ENCODE peak calls at places on chromosomes 6 and 20, in seven cellular contexts. One of them, this sample, is unnamed.

GRCh38 chr6:127864701-127865100 is 36.2 kb downstream of the THEMIS start:
- DNase-seq in cardiac fibroblast: no peak
- DNase-seq in A549: no peak
- DNase-seq in HL-60: no peak
- DNase-seq in endothelial cell of umbilical vein: no peak
- DNase-seq in epithelial cell of esophagus: no peak
- DNase-seq in lower leg skin: no peak
- DNase-seq in this sample: no peak

GRCh38 chr20:59623583-59623982 is 19.2 kb downstream of the PHACTR3 start:
- DNase-seq in HL-60: no peak
- DNase-seq in endothelial cell of umbilical vein: no peak
- DNase-seq in cardiac fibroblast: no peak
- DNase-seq in A549: no peak
- DNase-seq in epithelial cell of esophagus: no peak
- DNase-seq in lower leg skin: no peak
- DNase-seq in this sample: no peak

GRCh38 chr20:25054995-25055629 is 2.8 kb downstream of the ACSS1 start:
- DNase-seq in cardiac fibroblast: peak
- DNase-seq in endothelial cell of umbilical vein: no peak
- DNase-seq in HL-60: no peak
- DNase-seq in epithelial cell of esophagus: no peak
- DNase-seq in lower leg skin: no peak
- DNase-seq in A549: no peak
- DNase-seq in this sample: no peak

GRCh38 chr6:97049254-97050004 is 124.9 kb downstream of the KLHL32 start:
- DNase-seq in HL-60: peak
- DNase-seq in endothelial cell of umbilical vein: no peak
- DNase-seq in cardiac fibroblast: no peak
- DNase-seq in lower leg skin: no peak
- DNase-seq in A549: no peak
- DNase-seq in epithelial cell of esophagus: peak
- DNase-seq in this sample: no peak

GRCh38 chr6:43103253-43103876 is 27.3 kb downstream of the PTK7 start:
- DNase-seq in lower leg skin: no peak
- DNase-seq in endothelial cell of umbilical vein: no peak
- DNase-seq in cardiac fibroblast: no peak
- DNase-seq in epithelial cell of esophagus: no peak
- DNase-seq in A549: no peak
- DNase-seq in HL-60: no peak
- DNase-seq in this sample: no peak

GRCh38 chr6:146546440-146546839 is 2.8 kb downstream of the RAB32 start:
- DNase-seq in epithelial cell of esophagus: peak
- DNase-seq in HL-60: no peak
- DNase-seq in A549: peak
- DNase-seq in endothelial cell of umbilical vein: peak
- DNase-seq in lower leg skin: no peak
- DNase-seq in cardiac fibroblast: peak
- DNase-seq in this sample: peak

GRCh38 chr6:137451926-137452325 is 42.3 kb downstream of the OLIG3 start:
- DNase-seq in HL-60: no peak
- DNase-seq in lower leg skin: no peak
- DNase-seq in cardiac fibroblast: no peak
- DNase-seq in epithelial cell of esophagus: no peak
- DNase-seq in A549: no peak
- DNase-seq in endothelial cell of umbilical vein: peak
- DNase-seq in this sample: no peak

GRCh38 chr6:447381-448165 is 56.0 kb downstream of the IRF4 start:
- DNase-seq in cardiac fibroblast: no peak
- DNase-seq in lower leg skin: peak
- DNase-seq in HL-60: no peak
- DNase-seq in endothelial cell of umbilical vein: no peak
- DNase-seq in A549: no peak
- DNase-seq in epithelial cell of esophagus: no peak
- DNase-seq in this sample: no peak

GRCh38 chr6:21596379-21597242 is 3.1 kb downstream of the SOX4 start:
- DNase-seq in cardiac fibroblast: peak
- DNase-seq in A549: peak
- DNase-seq in epithelial cell of esophagus: peak
- DNase-seq in endothelial cell of umbilical vein: peak
- DNase-seq in HL-60: peak
- DNase-seq in lower leg skin: peak
- DNase-seq in this sample: no peak

GRCh38 chr20:25053207-25054132 is 4.5 kb downstream of the ACSS1 start:
- DNase-seq in endothelial cell of umbilical vein: peak
- DNase-seq in cardiac fibroblast: peak
- DNase-seq in lower leg skin: peak
- DNase-seq in A549: no peak
- DNase-seq in HL-60: peak
- DNase-seq in epithelial cell of esophagus: no peak
- DNase-seq in this sample: no peak

GRCh38 chr20:39893013-39893685 is 795.9 kb downstream of the MAFB start:
- DNase-seq in HL-60: no peak
- DNase-seq in epithelial cell of esophagus: peak
- DNase-seq in cardiac fibroblast: no peak
- DNase-seq in A549: no peak
- DNase-seq in endothelial cell of umbilical vein: no peak
- DNase-seq in lower leg skin: no peak
- DNase-seq in this sample: no peak

GRCh38 chr6:117483645-117484016 is 1.2 kb downstream of the DCBLD1 start:
- DNase-seq in epithelial cell of esophagus: peak
- DNase-seq in lower leg skin: no peak
- DNase-seq in HL-60: no peak
- DNase-seq in A549: no peak
- DNase-seq in endothelial cell of umbilical vein: no peak
- DNase-seq in cardiac fibroblast: peak
- DNase-seq in this sample: no peak

GRCh38 chr6:14165091-14165490 is 47.5 kb downstream of the CD83 start:
- DNase-seq in A549: no peak
- DNase-seq in HL-60: no peak
- DNase-seq in lower leg skin: no peak
- DNase-seq in endothelial cell of umbilical vein: no peak
- DNase-seq in epithelial cell of esophagus: peak
- DNase-seq in cardiac fibroblast: peak
- DNase-seq in this sample: no peak

GRCh38 chr6:25004357-25004756 is 68.6 kb upstream of the RIPOR2 start:
- DNase-seq in lower leg skin: no peak
- DNase-seq in endothelial cell of umbilical vein: no peak
- DNase-seq in HL-60: no peak
- DNase-seq in A549: no peak
- DNase-seq in epithelial cell of esophagus: no peak
- DNase-seq in cardiac fibroblast: no peak
- DNase-seq in this sample: no peak

GRCh38 chr20:24781061-24781980 is 167.7 kb upstream of the CST7 start:
- DNase-seq in endothelial cell of umbilical vein: no peak
- DNase-seq in epithelial cell of esophagus: peak
- DNase-seq in cardiac fibroblast: peak
- DNase-seq in A549: peak
- DNase-seq in HL-60: peak
- DNase-seq in lower leg skin: peak
- DNase-seq in this sample: no peak

GRCh38 chr6:49556429-49556837 is 6.0 kb downstream of the C6orf141 start:
- DNase-seq in cardiac fibroblast: peak
- DNase-seq in HL-60: no peak
- DNase-seq in A549: peak
- DNase-seq in lower leg skin: no peak
- DNase-seq in endothelial cell of umbilical vein: peak
- DNase-seq in epithelial cell of esophagus: peak
- DNase-seq in this sample: no peak

GRCh38 chr6:87722831-87723726 is 21.0 kb upstream of the AKIRIN2 start:
- DNase-seq in endothelial cell of umbilical vein: peak
- DNase-seq in epithelial cell of esophagus: peak
- DNase-seq in A549: peak
- DNase-seq in lower leg skin: no peak
- DNase-seq in cardiac fibroblast: peak
- DNase-seq in HL-60: peak
- DNase-seq in this sample: peak

GRCh38 chr20:40980106-40980827 is 48.4 kb upstream of the TOP1 start:
- DNase-seq in endothelial cell of umbilical vein: no peak
- DNase-seq in epithelial cell of esophagus: no peak
- DNase-seq in lower leg skin: peak
- DNase-seq in A549: no peak
- DNase-seq in cardiac fibroblast: peak
- DNase-seq in HL-60: no peak
- DNase-seq in this sample: no peak

GRCh38 chr6:157811476-157812173 is 11.4 kb upstream of the SNX9 start:
- DNase-seq in lower leg skin: no peak
- DNase-seq in A549: no peak
- DNase-seq in epithelial cell of esophagus: no peak
- DNase-seq in cardiac fibroblast: no peak
- DNase-seq in HL-60: no peak
- DNase-seq in endothelial cell of umbilical vein: peak
- DNase-seq in this sample: no peak

GRCh38 chr6:4844108-4844507 is 67.9 kb downstream of the CDYL start:
- DNase-seq in epithelial cell of esophagus: no peak
- DNase-seq in lower leg skin: no peak
- DNase-seq in endothelial cell of umbilical vein: no peak
- DNase-seq in HL-60: no peak
- DNase-seq in A549: no peak
- DNase-seq in cardiac fibroblast: no peak
- DNase-seq in this sample: no peak
- TF ChIP-seq CTCF in epithelial cell of esophagus: peak
- TF ChIP-seq CTCF in lower leg skin: no peak
- TF ChIP-seq CTCF in endothelial cell of umbilical vein: peak
- TF ChIP-seq CTCF in HL-60: no peak
- TF ChIP-seq CTCF in A549: peak
- TF ChIP-seq CTCF in cardiac fibroblast: peak
- TF ChIP-seq CTCF in this sample: no peak

DNA sequence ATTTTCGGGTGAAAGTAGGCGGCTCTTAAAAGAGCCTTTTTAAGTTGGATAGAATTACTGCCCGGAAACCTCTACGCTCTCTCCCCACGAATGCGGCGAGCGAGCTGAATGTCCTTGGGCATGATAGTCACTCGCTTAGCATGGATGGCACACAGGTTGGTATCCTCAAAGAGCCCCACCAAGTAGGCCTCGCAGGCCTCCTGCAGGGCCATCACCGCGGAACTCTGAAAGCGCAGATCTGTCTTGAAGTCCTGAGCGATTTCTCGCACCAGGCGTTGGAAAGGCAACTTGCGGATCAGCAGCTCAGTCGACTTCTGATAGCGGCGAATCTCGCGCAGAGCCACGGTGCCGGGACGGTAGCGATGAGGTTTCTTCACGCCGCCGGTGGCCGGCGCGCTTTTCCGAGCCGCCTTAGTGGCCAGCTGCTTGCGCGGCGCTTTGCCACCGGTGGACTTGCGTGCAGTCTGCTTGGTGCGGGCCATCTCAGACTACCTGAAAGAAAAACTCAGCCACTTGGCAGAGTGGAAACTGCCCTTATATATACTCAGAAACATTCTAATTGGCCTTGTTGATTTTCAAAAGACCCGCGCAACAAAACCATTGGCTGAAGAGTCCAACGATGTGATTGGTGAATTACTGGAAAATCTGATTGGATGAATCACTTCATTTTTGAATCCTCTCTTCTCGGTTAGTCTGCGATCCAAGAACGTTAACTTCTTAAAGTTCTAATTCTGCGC is 93.9 kb upstream of the BTN3A2 start:
- DNase-seq in A549: no peak
- DNase-seq in endothelial cell of umbilical vein: peak
- DNase-seq in cardiac fibroblast: peak
- DNase-seq in lower leg skin: peak
- DNase-seq in epithelial cell of esophagus: peak
- DNase-seq in HL-60: no peak
- DNase-seq in this sample: no peak
- H3K4me3 ChIP-seq in A549: no peak
- H3K4me3 ChIP-seq in endothelial cell of umbilical vein: peak
- H3K4me3 ChIP-seq in cardiac fibroblast: peak
- H3K4me3 ChIP-seq in lower leg skin: no peak
- H3K4me3 ChIP-seq in epithelial cell of esophagus: peak
- H3K4me3 ChIP-seq in HL-60: no peak
- H3K4me3 ChIP-seq in this sample: peak

GRCh38 chr6:93318127-93318526 is 101.2 kb downstream of the EPHA7 start:
- DNase-seq in lower leg skin: no peak
- DNase-seq in cardiac fibroblast: no peak
- DNase-seq in HL-60: no peak
- DNase-seq in epithelial cell of esophagus: no peak
- DNase-seq in endothelial cell of umbilical vein: no peak
- DNase-seq in A549: no peak
- DNase-seq in this sample: no peak

GRCh38 chr6:93319304-93319703 is 100.1 kb downstream of the EPHA7 start:
- DNase-seq in A549: no peak
- DNase-seq in lower leg skin: no peak
- DNase-seq in HL-60: no peak
- DNase-seq in endothelial cell of umbilical vein: no peak
- DNase-seq in cardiac fibroblast: no peak
- DNase-seq in epithelial cell of esophagus: no peak
- DNase-seq in this sample: no peak

GRCh38 chr6:93317587-93317986 is 101.8 kb downstream of the EPHA7 start:
- DNase-seq in HL-60: no peak
- DNase-seq in A549: no peak
- DNase-seq in epithelial cell of esophagus: no peak
- DNase-seq in cardiac fibroblast: no peak
- DNase-seq in lower leg skin: no peak
- DNase-seq in endothelial cell of umbilical vein: no peak
- DNase-seq in this sample: no peak
- TF ChIP-seq CTCF in HL-60: no peak
- TF ChIP-seq CTCF in A549: no peak
- TF ChIP-seq CTCF in epithelial cell of esophagus: no peak
- TF ChIP-seq CTCF in cardiac fibroblast: no peak
- TF ChIP-seq CTCF in lower leg skin: no peak
- TF ChIP-seq CTCF in endothelial cell of umbilical vein: no peak
- TF ChIP-seq CTCF in this sample: no peak

GRCh38 chr6:142621822-142622221 is 320.0 kb downstream of the ADGRG6 start:
- DNase-seq in HL-60: no peak
- DNase-seq in A549: no peak
- DNase-seq in cardiac fibroblast: no peak
- DNase-seq in lower leg skin: no peak
- DNase-seq in endothelial cell of umbilical vein: no peak
- DNase-seq in epithelial cell of esophagus: no peak
- DNase-seq in this sample: no peak

GRCh38 chr6:142631517-142632385 is 313.2 kb downstream of the HIVEP2 start:
- DNase-seq in A549: no peak
- DNase-seq in HL-60: no peak
- DNase-seq in endothelial cell of umbilical vein: no peak
- DNase-seq in epithelial cell of esophagus: no peak
- DNase-seq in lower leg skin: no peak
- DNase-seq in cardiac fibroblast: no peak
- DNase-seq in this sample: no peak

GRCh38 chr6:142633317-142633716 is 311.7 kb downstream of the HIVEP2 start:
- DNase-seq in endothelial cell of umbilical vein: no peak
- DNase-seq in epithelial cell of esophagus: no peak
- DNase-seq in cardiac fibroblast: no peak
- DNase-seq in lower leg skin: no peak
- DNase-seq in HL-60: no peak
- DNase-seq in A549: no peak
- DNase-seq in this sample: no peak

GRCh38 chr6:142624978-142625715 is 319.8 kb downstream of the HIVEP2 start:
- DNase-seq in HL-60: no peak
- DNase-seq in epithelial cell of esophagus: peak
- DNase-seq in A549: no peak
- DNase-seq in endothelial cell of umbilical vein: no peak
- DNase-seq in cardiac fibroblast: no peak
- DNase-seq in lower leg skin: no peak
- DNase-seq in this sample: no peak

DNA sequence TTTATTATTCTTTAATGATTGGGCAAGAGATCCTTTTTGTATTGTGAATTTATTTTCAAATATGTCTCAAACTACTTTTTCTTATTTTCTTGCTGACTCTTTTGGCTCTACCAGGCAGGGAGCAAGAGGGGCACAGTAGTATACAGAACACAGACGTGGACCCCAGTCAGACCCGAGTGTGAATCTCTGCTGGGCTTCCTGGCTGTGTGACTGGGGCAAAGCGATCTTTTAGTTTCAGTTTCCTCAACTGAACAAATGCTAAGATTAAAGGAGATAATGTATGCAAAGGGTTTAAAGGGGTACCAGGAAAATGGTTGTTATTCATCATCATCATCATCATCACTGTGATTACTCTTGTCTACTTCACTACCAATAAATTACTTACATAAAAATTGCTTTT is 317.5 kb downstream of the HIVEP2 start:
- DNase-seq in lower leg skin: no peak
- DNase-seq in cardiac fibroblast: no peak
- DNase-seq in epithelial cell of esophagus: no peak
- DNase-seq in endothelial cell of umbilical vein: no peak
- DNase-seq in A549: no peak
- DNase-seq in HL-60: no peak
- DNase-seq in this sample: no peak
- H3K4me3 ChIP-seq in lower leg skin: no peak
- H3K4me3 ChIP-seq in cardiac fibroblast: no peak
- H3K4me3 ChIP-seq in epithelial cell of esophagus: no peak
- H3K4me3 ChIP-seq in endothelial cell of umbilical vein: no peak
- H3K4me3 ChIP-seq in A549: no peak
- H3K4me3 ChIP-seq in HL-60: no peak
- H3K4me3 ChIP-seq in this sample: no peak